ENCODE peak calls at places on chromosomes 11 and 22, in nine cellular contexts. V, L, S, B, T, P, Z, H and D are unnamed samples.

GRCh38 chr11:12529041-12529440 is 145.2 kb upstream of the TEAD1 start:
- DNase-seq in S (no peak), Z (no peak), P (no peak), B (no peak), L (no peak), H (no peak), V (no peak), T (no peak), D (no peak)

GRCh38 chr11:19800162-19800561 is 87.5 kb downstream of the NAV2 start:
- DNase-seq in B (no peak), H (no peak), V (no peak), L (no peak), Z (no peak), S (no peak), T (no peak), P (no peak), D (no peak)

GRCh38 chr11:33344611-33345010 is 87.4 kb downstream of the HIPK3 start:
- DNase-seq in T (no peak), L (peak), P (no peak), B (peak), S (no peak), Z (no peak), V (peak), H (no peak), D (peak)

GRCh38 chr22:33538277-33538885 is 381.9 kb downstream of the LARGE1 start:
- DNase-seq in V (no peak), T (no peak), B (no peak), H (no peak), P (no peak), L (no peak), Z (no peak), S (no peak), D (no peak)

GRCh38 chr11:65425105-65425970 is 2.7 kb downstream of the NEAT1 start:
- DNase-seq in Z (no peak), T (peak), B (peak), V (peak), S (no peak), L (peak), P (peak), H (no peak), D (no peak)

GRCh38 chr11:9004310-9004945 is 627 bp upstream of the NRIP3 start:
- DNase-seq in B (no peak), Z (no peak), S (peak), H (no peak), L (no peak), V (no peak), T (peak), P (no peak), D (no peak)

GRCh38 chr11:117188620-117189081 is 10.1 kb downstream of the SIDT2 start:
- DNase-seq in V (no peak), S (no peak), L (no peak), H (no peak), Z (no peak), B (no peak), P (no peak), T (no peak), D (no peak)

GRCh38 chr11:3721002-3721401 is 49.8 kb upstream of the CHRNA10 start:
- DNase-seq in V (no peak), Z (no peak), B (no peak), S (no peak), P (no peak), T (no peak), L (no peak), H (no peak), D (no peak)

GRCh38 chr11:84829162-84829561 is 798.0 kb downstream of the DLG2 start:
- DNase-seq in Z (no peak), H (no peak), V (no peak), T (no peak), S (no peak), B (no peak), P (no peak), L (peak), D (no peak)

GRCh38 chr11:129800655-129801054 is 15.0 kb upstream of the TMEM45B start:
- DNase-seq in B (no peak), Z (no peak), H (no peak), L (no peak), V (no peak), P (no peak), S (no peak), T (no peak), D (no peak)

GRCh38 chr22:49969751-49970527 is 9.4 kb downstream of the PIM3 start:
- DNase-seq in H (no peak), V (no peak), T (no peak), S (no peak), Z (no peak), B (no peak), P (no peak), L (no peak), D (no peak)

GRCh38 chr11:77967121-77967520 is 27.3 kb downstream of the INTS4 start:
- DNase-seq in Z (no peak), P (no peak), H (no peak), L (no peak), S (no peak), V (no peak), B (no peak), T (no peak), D (no peak)

GRCh38 chr22:25736378-25737011 is 5.5 kb upstream of the MYO18B start:
- DNase-seq in L (no peak), T (no peak), S (no peak), V (no peak), Z (no peak), H (no peak), P (no peak), B (peak), D (no peak)

GRCh38 chr11:122367809-122368231 is 251.8 kb upstream of the BLID start:
- DNase-seq in H (no peak), V (no peak), T (no peak), L (no peak), B (no peak), P (no peak), S (no peak), Z (no peak), D (peak)

GRCh38 chr22:35523167-35523928 is 17.3 kb upstream of the RASD2 start:
- DNase-seq in P (no peak), V (no peak), H (peak), S (no peak), Z (no peak), T (no peak), L (no peak), B (no peak), D (no peak)

GRCh38 chr11:134071766-134072403 is 3.0 kb downstream of the JAM3 start:
- DNase-seq in P (no peak), L (no peak), Z (no peak), S (peak), B (no peak), V (peak), H (peak), T (no peak), D (no peak)